ENCODE peak calls at places on chromosome 2, in six cellular contexts. P, D, K, O, W and T are unnamed samples.

GRCh38 chr2:134244587-134244986 is 9.3 kb upstream of the MGAT5 start:
- DNase-seq in W (no peak), P (no peak), K (no peak), D (no peak), O (no peak), T (no peak)

GRCh38 chr2:228048838-228049490 is 132.5 kb downstream of the SPHKAP start:
- DNase-seq in O (peak; percentile 77), D (no peak), W (no peak), K (peak; percentile 31), P (no peak), T (no peak)

GRCh38 chr2:7598402-7598801 is 681.2 kb downstream of the RNF144A start:
- DNase-seq in O (no peak), P (no peak), K (no peak), W (no peak), D (no peak), T (no peak)

GRCh38 chr2:237819231-237819630 is 20.7 kb downstream of the RBM44 start:
- DNase-seq in O (no peak), P (no peak), K (no peak), D (no peak), W (no peak), T (no peak)

GRCh38 chr2:217316743-217317142 is 456.9 kb upstream of the TNP1 start:
- DNase-seq in P (no peak), D (no peak), W (no peak), O (peak; percentile 58), K (no peak), T (peak; percentile 31)

GRCh38 chr2:41579811-41580210 is 468.0 kb upstream of the PKDCC start:
- DNase-seq in O (no peak), P (no peak), D (no peak), K (no peak), W (no peak), T (no peak)

GRCh38 chr2:101150306-101151140 is 659 bp downstream of the TBC1D8 start:
- DNase-seq in K (no peak), O (peak; percentile 47), W (peak; percentile 35), P (peak; percentile 20), D (peak; percentile 39), T (no peak)

GRCh38 chr2:206062724-206063123 is 23.2 kb downstream of the INO80D start:
- DNase-seq in P (no peak), W (no peak), D (no peak), O (no peak), K (no peak), T (no peak)

GRCh38 chr2:50345691-50346090 is 686.2 kb downstream of the NRXN1 start:
- DNase-seq in K (no peak), P (no peak), W (no peak), O (no peak), D (no peak), T (no peak)

GRCh38 chr2:49067971-49068370 is 86.3 kb downstream of the FSHR start:
- DNase-seq in K (no peak), P (no peak), W (no peak), O (no peak), D (no peak), T (no peak)

GRCh38 chr2:48589170-48589767 is 28.4 kb upstream of the GTF2A1L start:
- DNase-seq in O (peak; percentile 66), W (no peak), D (peak; percentile 17), K (no peak), P (no peak), T (no peak)

GRCh38 chr2:109439315-109439714 is 174.5 kb downstream of the SEPTIN10 start:
- DNase-seq in O (no peak), P (no peak), K (no peak), W (no peak), D (no peak), T (no peak)
- H3K27ac ChIP-seq in O (no peak overlapping the region), P (no peak overlapping the region), K (no peak overlapping the region), W (no peak overlapping the region), D (peak overlapping the region; percentile 64), T (no peak overlapping the region)

GRCh38 chr2:222514901-222515300 is 90.6 kb downstream of the SGPP2 start:
- DNase-seq in K (no peak), P (no peak), D (no peak), O (no peak), W (no peak), T (no peak)

GRCh38 chr2:222523783-222524544 is 99.6 kb downstream of the SGPP2 start:
- DNase-seq in P (no peak), K (no peak), W (no peak), D (no peak), O (peak; percentile 3), T (no peak)

GRCh38 chr2:222521099-222521498 is 96.8 kb downstream of the SGPP2 start:
- DNase-seq in D (no peak), O (no peak), W (no peak), P (no peak), K (no peak), T (no peak)

DNA sequence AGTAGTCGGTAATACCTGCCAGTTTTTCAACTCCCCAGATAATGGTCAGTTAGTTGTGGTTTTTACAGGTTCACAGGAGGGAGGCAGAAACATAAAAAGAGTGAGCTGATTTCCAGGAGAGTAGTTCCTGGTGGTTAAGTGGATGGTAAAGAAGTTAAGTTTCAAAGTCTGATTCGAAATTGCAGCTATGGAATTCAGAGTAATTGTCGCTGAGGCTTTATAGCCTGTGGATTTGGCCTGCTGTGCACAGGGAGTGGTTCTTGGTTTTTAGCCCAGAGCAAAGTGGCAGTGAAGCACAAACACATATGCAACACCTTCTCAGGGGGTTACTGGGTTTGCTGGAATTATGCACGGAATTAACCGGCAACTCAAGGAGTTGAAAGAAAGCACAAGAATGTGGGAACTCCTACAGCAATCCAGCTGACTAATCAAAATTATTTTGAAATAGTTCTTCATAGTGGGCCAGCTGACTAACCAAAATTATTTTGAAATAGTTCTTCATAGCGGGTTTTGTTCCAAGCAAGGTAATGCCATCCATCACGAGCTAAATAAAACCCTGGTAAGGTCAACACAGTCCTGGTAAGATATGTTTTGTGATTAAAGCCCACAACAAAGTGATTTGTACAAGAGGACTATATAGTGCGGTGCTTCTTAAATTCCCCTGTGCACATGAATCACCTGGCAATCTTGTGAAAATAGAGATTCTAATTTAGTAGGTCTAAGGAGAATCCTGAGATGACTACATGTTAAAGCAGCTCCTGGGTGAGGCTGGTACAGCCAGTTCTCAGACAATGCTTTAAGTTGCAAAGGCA is 94.4 kb downstream of the SGPP2 start:
- DNase-seq in O (peak; percentile 75), P (no peak), D (no peak), K (peak; percentile 66), W (peak; percentile 27), T (no peak)
- H3K27ac ChIP-seq in O (no peak overlapping the region), P (no peak overlapping the region), D (no peak overlapping the region), K (peak overlapping the region; percentile 5), W (no peak overlapping the region), T (peak overlapping the region; percentile 70)

DNA sequence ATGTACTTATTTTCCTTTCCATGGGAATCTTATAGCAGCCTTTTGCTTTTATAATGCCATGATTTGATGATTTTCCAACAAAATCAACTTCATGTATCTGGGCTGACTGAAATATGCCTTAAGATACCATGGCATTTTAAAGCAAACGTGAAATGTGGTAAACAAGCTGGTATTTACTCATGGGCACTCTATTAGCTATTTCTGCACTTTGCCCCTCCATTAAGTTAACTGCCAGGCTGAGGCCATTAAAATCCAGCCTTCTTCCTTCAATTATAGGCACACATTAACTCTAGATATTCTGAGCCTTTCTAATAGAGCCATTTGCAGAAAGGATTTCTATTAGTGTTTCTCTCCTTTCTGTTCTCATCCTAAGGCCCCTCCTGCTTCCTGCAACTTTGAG is 1.7 kb upstream of the KCNJ3 start:
- DNase-seq in P (no peak), D (no peak), O (no peak), W (no peak), K (no peak), T (no peak)
- H3K27ac ChIP-seq in P (no peak overlapping the region), D (no peak overlapping the region), O (no peak overlapping the region), W (no peak overlapping the region), K (no peak overlapping the region), T (peak overlapping the region; percentile 49)

GRCh38 chr2:144505245-144505801 is 14.6 kb downstream of the ZEB2 start:
- DNase-seq in D (no peak), P (no peak), K (no peak), O (peak; percentile 87), W (no peak), T (no peak)
- H3K27ac ChIP-seq in D (peak overlapping the region; percentile 96), P (no peak overlapping the region), K (peak overlapping the region; percentile 80), O (peak overlapping the region; percentile 57), W (no peak overlapping the region), T (peak overlapping the region; percentile 52)

GRCh38 chr2:46514738-46515137 is 35.4 kb downstream of the TMEM247 start:
- DNase-seq in K (no peak), O (no peak), D (no peak), W (no peak), P (no peak), T (no peak)
- H3K27ac ChIP-seq in K (no peak overlapping the region), O (no peak overlapping the region), D (no peak overlapping the region), W (no peak overlapping the region), P (no peak overlapping the region), T (no peak overlapping the region)

DNA sequence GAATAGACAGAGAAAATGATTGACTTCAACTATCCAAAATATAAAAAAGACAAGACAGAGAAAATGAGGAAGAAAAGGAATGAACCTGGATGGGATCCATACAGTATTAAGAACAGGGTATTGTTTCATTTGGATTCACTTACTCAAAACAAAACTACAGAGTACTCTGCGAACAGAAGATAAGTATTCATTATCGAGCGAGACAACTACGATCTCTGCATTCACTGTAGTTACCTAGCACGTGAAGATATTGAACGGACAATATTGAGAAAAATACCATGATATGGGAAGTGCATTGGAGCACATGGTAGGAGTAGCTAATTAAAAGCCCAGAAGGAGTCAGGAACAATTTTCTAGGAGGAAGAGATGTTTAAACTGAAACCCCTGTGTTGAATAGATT is 1.0 kb upstream of the ORC2 start:
- DNase-seq in P (no peak), D (no peak), K (no peak), O (no peak), W (no peak), T (no peak)
- H3K27ac ChIP-seq in P (peak overlapping the region; percentile 90), D (no peak overlapping the region), K (no peak overlapping the region), O (no peak overlapping the region), W (no peak overlapping the region), T (no peak overlapping the region)